ENCODE peak calls at places on chromosome 11, in six cellular contexts. One of them, this sample, is unnamed.

GRCh38 chr11:128196235-128196634 is 391.1 kb downstream of the ETS1 start:
- DNase-seq in CD4-positive, alpha-beta T cell: no peak
- DNase-seq in Jurkat, Clone E6-1: no peak
- DNase-seq in AML-193: no peak
- DNase-seq in foreskin fibroblast: no peak
- DNase-seq in choroid plexus epithelial cell: peak
- DNase-seq in this sample: no peak

GRCh38 chr11:119471329-119471728 is 48.4 kb upstream of the THY1 start:
- DNase-seq in CD4-positive, alpha-beta T cell: no peak
- DNase-seq in Jurkat, Clone E6-1: no peak
- DNase-seq in AML-193: no peak
- DNase-seq in foreskin fibroblast: no peak
- DNase-seq in choroid plexus epithelial cell: no peak
- DNase-seq in this sample: no peak

GRCh38 chr11:96015911-96016565 is 92.1 kb upstream of the MTMR2 start:
- DNase-seq in CD4-positive, alpha-beta T cell: peak
- DNase-seq in Jurkat, Clone E6-1: peak
- DNase-seq in AML-193: no peak
- DNase-seq in foreskin fibroblast: no peak
- DNase-seq in choroid plexus epithelial cell: no peak
- DNase-seq in this sample: peak

GRCh38 chr11:66158156-66158555 is 88.1 kb downstream of the PACS1 start:
- DNase-seq in CD4-positive, alpha-beta T cell: no peak
- DNase-seq in Jurkat, Clone E6-1: no peak
- DNase-seq in AML-193: no peak
- DNase-seq in foreskin fibroblast: no peak
- DNase-seq in choroid plexus epithelial cell: no peak
- DNase-seq in this sample: no peak

GRCh38 chr11:74325649-74326645 is 14.5 kb upstream of the P4HA3 start:
- DNase-seq in CD4-positive, alpha-beta T cell: no peak
- DNase-seq in Jurkat, Clone E6-1: no peak
- DNase-seq in AML-193: no peak
- DNase-seq in foreskin fibroblast: peak
- DNase-seq in choroid plexus epithelial cell: peak
- DNase-seq in this sample: no peak

GRCh38 chr11:6531267-6531752 is 34.2 kb downstream of the DNHD1 start:
- DNase-seq in CD4-positive, alpha-beta T cell: no peak
- DNase-seq in Jurkat, Clone E6-1: peak
- DNase-seq in AML-193: peak
- DNase-seq in foreskin fibroblast: peak
- DNase-seq in choroid plexus epithelial cell: peak
- DNase-seq in this sample: peak

GRCh38 chr11:43567396-43567975 is 113.1 kb upstream of the HSD17B12 start:
- DNase-seq in CD4-positive, alpha-beta T cell: no peak
- DNase-seq in Jurkat, Clone E6-1: peak
- DNase-seq in AML-193: peak
- DNase-seq in foreskin fibroblast: no peak
- DNase-seq in choroid plexus epithelial cell: peak
- DNase-seq in this sample: peak

GRCh38 chr11:85407648-85408047 is 219.5 kb downstream of the DLG2 start:
- DNase-seq in CD4-positive, alpha-beta T cell: no peak
- DNase-seq in Jurkat, Clone E6-1: no peak
- DNase-seq in AML-193: no peak
- DNase-seq in foreskin fibroblast: no peak
- DNase-seq in choroid plexus epithelial cell: no peak
- DNase-seq in this sample: no peak

GRCh38 chr11:69106124-69106811 is 49.5 kb upstream of the SMIM38 start:
- DNase-seq in CD4-positive, alpha-beta T cell: no peak
- DNase-seq in Jurkat, Clone E6-1: no peak
- DNase-seq in AML-193: no peak
- DNase-seq in foreskin fibroblast: no peak
- DNase-seq in choroid plexus epithelial cell: no peak
- DNase-seq in this sample: no peak

GRCh38 chr11:68074584-68075352 is 35.9 kb downstream of the TCIRG1 start:
- DNase-seq in CD4-positive, alpha-beta T cell: no peak
- DNase-seq in Jurkat, Clone E6-1: no peak
- DNase-seq in AML-193: no peak
- DNase-seq in foreskin fibroblast: no peak
- DNase-seq in choroid plexus epithelial cell: no peak
- DNase-seq in this sample: no peak

This sample was measured in kidney tubule cell.